ENCODE peak calls at places on chromosome 3, in five cellular contexts. K is lower leg skin, Y is K562, L is GM23338, X is fibroblast of villous mesenchyme. G is an unnamed sample.

GRCh38 chr3:131283862-131284261 is 97.7 kb upstream of the NUDT16 start:
- DNase-seq in K (no peak), Y (no peak), L (peak; percentile 39), X (no peak), G (no peak)

GRCh38 chr3:122247087-122247824 is 63.8 kb downstream of the CASR start:
- DNase-seq in K (no peak), Y (no peak), L (no peak), X (no peak), G (no peak)

GRCh38 chr3:119636194-119636593 is 24.2 kb downstream of the POPDC2 start:
- DNase-seq in K (no peak), Y (no peak), L (no peak), X (peak; percentile 55), G (no peak)

GRCh38 chr3:109117939-109118338 is at the start of gene MORC1:
- DNase-seq in K (no peak), Y (peak; percentile 37), L (no peak), X (no peak), G (peak; percentile 85)

GRCh38 chr3:30550246-30550645 is 56.2 kb upstream of the TGFBR2 start:
- DNase-seq in K (no peak), Y (no peak), L (no peak), X (no peak), G (no peak)

GRCh38 chr3:177776656-177777055 is 579.4 kb upstream of the TBL1XR1 start:
- DNase-seq in K (no peak), Y (no peak), L (peak; percentile 8), X (peak; percentile 36), G (no peak)

GRCh38 chr3:157464283-157464682 is 27.6 kb downstream of the PTX3 start:
- DNase-seq in K (no peak), Y (no peak), L (no peak), X (peak; percentile 62), G (no peak)

GRCh38 chr3:64266065-64266874 is 41.0 kb upstream of the PRICKLE2 start:
- DNase-seq in K (peak; percentile 65), Y (no peak), L (no peak), X (peak; percentile 99), G (no peak)

GRCh38 chr3:80050826-80051601 is 283.2 kb upstream of the ROBO1 start:
- DNase-seq in K (no peak), Y (no peak), L (no peak), X (no peak), G (no peak)

GRCh38 chr3:14866627-14867026 is 47.9 kb downstream of the FGD5 start:
- DNase-seq in K (no peak), Y (no peak), L (no peak), X (no peak), G (no peak)

GRCh38 chr3:192482809-192483208 is 244.5 kb downstream of the FGF12 start:
- DNase-seq in K (no peak), Y (no peak), L (no peak), X (no peak), G (no peak)

GRCh38 chr3:194082596-194083220 is 53.2 kb upstream of the HES1 start:
- DNase-seq in K (no peak), Y (no peak), L (no peak), X (peak; percentile 68), G (no peak)

GRCh38 chr3:102936511-102936910 is 501.7 kb downstream of the ZPLD1 start:
- DNase-seq in K (no peak), Y (no peak), L (no peak), X (no peak), G (no peak)

GRCh38 chr3:174333640-174334039 is 525.5 kb upstream of the NAALADL2 start:
- DNase-seq in K (no peak), Y (no peak), L (no peak), X (no peak), G (no peak)

GRCh38 chr3:195240171-195240701 is 30.7 kb downstream of the XXYLT1 start:
- DNase-seq in K (peak; percentile 16), Y (no peak), L (no peak), X (no peak), G (peak; percentile 59)

GRCh38 chr3:41265011-41265545 is 65.8 kb downstream of the CTNNB1 start:
- DNase-seq in K (no peak), Y (no peak), L (no peak), X (peak; percentile 26), G (no peak)

GRCh38 chr3:151873433-151873832 is at the start of gene SUCNR1:
- DNase-seq in K (no peak), Y (no peak), L (no peak), X (no peak), G (no peak)

GRCh38 chr3:72158639-72159005 is 373.7 kb upstream of the PROK2 start:
- DNase-seq in K (no peak), Y (no peak), L (no peak), X (no peak), G (no peak)

GRCh38 chr3:78221796-78222195 is 1181.9 kb downstream of the ROBO2 start:
- DNase-seq in K (no peak), Y (no peak), L (no peak), X (no peak), G (no peak)

DNA sequence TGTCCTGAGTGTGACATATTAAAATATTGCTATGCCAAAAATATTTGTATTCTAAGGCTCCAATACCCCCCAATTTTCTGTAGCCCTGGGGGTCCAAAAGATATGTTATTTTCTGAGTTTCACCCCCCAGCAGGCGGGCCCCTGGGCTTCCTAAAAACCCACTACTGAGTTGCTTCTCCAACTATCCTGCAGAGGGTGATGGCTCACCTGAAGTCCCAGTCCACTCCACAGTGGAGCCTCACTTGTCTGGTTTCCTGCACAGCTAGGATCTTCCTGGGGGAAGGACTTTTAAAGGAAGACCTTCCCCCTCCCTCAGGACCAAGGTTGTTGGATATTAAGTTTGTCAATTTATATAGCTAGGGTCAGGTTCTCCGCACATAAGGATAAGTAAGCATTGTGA is 1181.4 kb downstream of the ROBO2 start:
- DNase-seq in K (no peak), Y (no peak), L (peak; percentile 11), X (no peak), G (no peak)
- TF ChIP-seq CTCF in K (no peak), Y (no peak), L (peak; percentile 36), X (peak; percentile 25), G (no peak)

GRCh38 chr3:184578218-184578617 is 16.6 kb downstream of the EPHB3 start:
- DNase-seq in K (no peak), Y (no peak), L (no peak), X (no peak), G (no peak)

GRCh38 chr3:184579513-184579912 is 17.9 kb downstream of the EPHB3 start:
- DNase-seq in K (no peak), Y (no peak), L (no peak), X (no peak), G (no peak)

GRCh38 chr3:184580376-184580775 is 18.8 kb downstream of the EPHB3 start:
- DNase-seq in K (no peak), Y (no peak), L (no peak), X (no peak), G (no peak)

GRCh38 chr3:184577546-184577945 is 16.0 kb downstream of the EPHB3 start:
- DNase-seq in K (no peak), Y (no peak), L (no peak), X (no peak), G (no peak)

GRCh38 chr3:184578822-184579221 is 17.2 kb downstream of the EPHB3 start:
- DNase-seq in K (no peak), Y (no peak), L (no peak), X (no peak), G (no peak)
- TF ChIP-seq CTCF in K (no peak), Y (no peak), L (no peak), X (no peak), G (no peak)

GRCh38 chr3:27658741-27659140 is 63.4 kb downstream of the EOMES start:
- DNase-seq in K (no peak), Y (no peak), L (no peak), X (no peak), G (no peak)

GRCh38 chr3:27656790-27657189 is 65.3 kb downstream of the EOMES start:
- DNase-seq in K (no peak), Y (no peak), L (no peak), X (no peak), G (no peak)

GRCh38 chr3:27657871-27658270 is 64.3 kb downstream of the EOMES start:
- DNase-seq in K (no peak), Y (no peak), L (no peak), X (no peak), G (no peak)

GRCh38 chr3:27655536-27655935 is 66.6 kb downstream of the EOMES start:
- DNase-seq in K (no peak), Y (no peak), L (no peak), X (no peak), G (no peak)

GRCh38 chr3:27657404-27657803 is 64.7 kb downstream of the EOMES start:
- DNase-seq in K (no peak), Y (no peak), L (no peak), X (no peak), G (no peak)
- TF ChIP-seq CTCF in K (no peak), Y (no peak), L (no peak), X (no peak), G (no peak)

GRCh38 chr3:37024092-37024491 is 30.8 kb downstream of the MLH1 start:
- DNase-seq in K (no peak), Y (no peak), L (no peak), X (peak; percentile 29), G (no peak)
- TF ChIP-seq CTCF in K (no peak), Y (peak; percentile 52), L (peak; percentile 15), X (peak; percentile 49), G (peak; percentile 46)

GRCh38 chr3:85821130-85821756 is 862.5 kb downstream of the CADM2 start:
- DNase-seq in K (no peak), Y (no peak), L (peak; percentile 73), X (no peak), G (no peak)
- TF ChIP-seq CTCF in K (no peak), Y (no peak), L (peak; percentile 76), X (peak; percentile 4), G (peak; percentile 51)

GRCh38 chr3:113291572-113291971 is 80.2 kb downstream of the BOC start:
- DNase-seq in K (no peak), Y (no peak), L (no peak), X (peak; percentile 33), G (no peak)

GRCh38 chr3:113297281-113297680 is 85.9 kb downstream of the BOC start:
- DNase-seq in K (no peak), Y (no peak), L (no peak), X (no peak), G (no peak)

GRCh38 chr3:113295463-113295862 is 84.1 kb downstream of the BOC start:
- DNase-seq in K (no peak), Y (no peak), L (no peak), X (no peak), G (no peak)

GRCh38 chr3:113292933-113293332 is 81.6 kb downstream of the BOC start:
- DNase-seq in K (no peak), Y (no peak), L (no peak), X (no peak), G (no peak)

GRCh38 chr3:113293348-113293747 is 82.0 kb downstream of the BOC start:
- DNase-seq in K (no peak), Y (no peak), L (no peak), X (no peak), G (no peak)
- TF ChIP-seq CTCF in K (no peak), Y (no peak), L (no peak), X (no peak), G (no peak)

DNA sequence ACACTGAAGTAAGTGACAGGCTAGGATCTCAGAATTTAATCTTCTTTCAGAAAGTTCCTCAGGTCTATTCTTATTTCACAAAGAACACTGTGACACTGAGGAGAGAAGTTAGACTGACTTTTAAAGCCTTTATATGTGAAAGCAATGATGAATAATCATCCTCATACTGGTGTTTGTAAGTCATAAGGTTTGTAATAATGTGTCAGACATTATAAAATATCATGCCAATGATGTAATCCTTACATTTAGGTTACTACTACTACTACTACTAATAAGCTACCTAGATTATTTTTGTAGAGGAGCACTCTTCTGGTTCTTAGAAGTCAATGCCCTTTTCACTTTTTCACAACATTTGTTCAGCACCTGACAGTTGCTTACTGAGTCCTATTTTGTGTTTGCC is 33.4 kb downstream of the FANCD2OS start:
- DNase-seq in K (no peak), Y (no peak), L (no peak), X (no peak), G (no peak)
- TF ChIP-seq CTCF in K (no peak), Y (no peak), L (no peak), X (no peak), G (no peak)